ENCODE peak calls at places on chromosomes 1 and 21, in ten cellular contexts. V is T-cell; J is HuH-7; A is LHCN-M2; F is GDM1; E is WTC11; N is activated CD8-positive, alpha-beta memory T cell treated with anti-CD3 and anti-CD28 coated beads for 48 hours; H is choroid plexus epithelial cell; W is mucosa of descending colon; P is nucleus accumbens. B is an unnamed sample.

GRCh38 chr1:99731384-99731783 is 35.1 kb downstream of the FRRS1 start:
- DNase-seq in J (no peak), N (no peak), E (no peak), F (no peak), W (no peak), P (no peak), H (peak; percentile 52), A (no peak), V (no peak), B (no peak)

GRCh38 chr1:38788937-38789336 is 70.6 kb downstream of the RRAGC start:
- DNase-seq in H (no peak), A (no peak), W (no peak), P (no peak), N (no peak), E (no peak), F (no peak), V (no peak), J (no peak), B (no peak)

GRCh38 chr1:228542981-228543380 is 55.8 kb downstream of the RNF187 start:
- DNase-seq in F (no peak), H (no peak), W (no peak), J (no peak), E (no peak), N (no peak), V (no peak), A (no peak), P (no peak), B (no peak)

GRCh38 chr1:25204797-25205441 is 27.4 kb downstream of the SYF2 start:
- DNase-seq in P (no peak), A (peak; percentile 44), F (no peak), H (peak; percentile 75), J (peak; percentile 56), W (no peak), N (no peak), V (no peak), E (no peak), B (no peak)

GRCh38 chr1:238465449-238465848 is 574.7 kb upstream of the ZP4 start:
- DNase-seq in N (no peak), A (no peak), J (no peak), V (no peak), E (no peak), P (no peak), F (no peak), W (no peak), H (peak; percentile 23), B (no peak)

GRCh38 chr1:229557913-229558414 is 543 bp downstream of the ABCB10 start:
- DNase-seq in F (no peak), H (peak; percentile 20), N (no peak), J (peak; percentile 67), E (peak; percentile 41), P (peak; percentile 21), V (peak; percentile 25), A (no peak), W (peak; percentile 49), B (peak; percentile 86)

GRCh38 chr1:204453141-204453772 is 41.3 kb downstream of the PIK3C2B start:
- DNase-seq in J (no peak), W (no peak), V (peak; percentile 54), E (no peak), A (no peak), F (no peak), H (no peak), N (no peak), P (no peak), B (no peak)

GRCh38 chr1:195637474-195637873 is 970.8 kb downstream of the KCNT2 start:
- DNase-seq in H (peak; percentile 11), P (no peak), F (no peak), V (no peak), E (no peak), N (no peak), J (no peak), A (no peak), W (no peak), B (no peak)

GRCh38 chr21:34926784-34927548 is 122.1 kb downstream of the RUNX1 start:
- DNase-seq in W (peak; percentile 62), H (peak; percentile 72), J (peak; percentile 43), A (peak; percentile 72), N (no peak), P (no peak), V (no peak), E (no peak), F (no peak), B (no peak)

GRCh38 chr1:83901547-83902155 is 97.3 kb downstream of the TTLL7 start:
- DNase-seq in E (no peak), P (no peak), F (no peak), A (peak; percentile 86), V (no peak), N (no peak), H (peak; percentile 71), W (peak; percentile 68), J (peak; percentile 22), B (no peak)

GRCh38 chr21:37758997-37759396 is 157.3 kb downstream of the KCNJ6 start:
- DNase-seq in F (no peak), V (no peak), N (no peak), J (peak; percentile 46), W (peak; percentile 52), H (peak; percentile 77), A (peak; percentile 70), P (no peak), E (peak; percentile 79), B (no peak)

GRCh38 chr1:34685225-34685624 is 69.6 kb upstream of the GJB5 start:
- DNase-seq in W (peak; percentile 46), E (no peak), V (no peak), H (no peak), A (no peak), N (no peak), J (no peak), P (no peak), F (no peak), B (no peak)

GRCh38 chr1:108717774-108718316 is 5.1 kb downstream of the FNDC7 start:
- DNase-seq in J (no peak), P (no peak), E (no peak), H (no peak), V (no peak), F (no peak), W (no peak), N (no peak), A (no peak), B (no peak)

GRCh38 chr1:238562376-238562775 is 671.7 kb upstream of the ZP4 start:
- DNase-seq in W (no peak), J (no peak), N (no peak), V (no peak), P (no peak), F (no peak), H (peak; percentile 87), A (peak; percentile 49), E (no peak), B (no peak)

GRCh38 chr1:28902738-28903137 is 11.6 kb upstream of the EPB41 start:
- DNase-seq in A (no peak), E (no peak), W (no peak), H (no peak), F (no peak), P (no peak), N (no peak), V (no peak), J (no peak), B (no peak)

GRCh38 chr1:21937372-21938121 is 437 bp upstream of the HSPG2 start:
- DNase-seq in A (peak; percentile 78), W (peak; percentile 83), H (peak; percentile 75), V (peak; percentile 71), P (peak; percentile 48), F (peak; percentile 84), N (peak; percentile 23), E (peak; percentile 84), J (peak; percentile 67), B (peak; percentile 94)

GRCh38 chr1:25174363-25174729 is 58.0 kb downstream of the SYF2 start:
- DNase-seq in W (no peak), J (no peak), A (no peak), H (no peak), N (no peak), E (no peak), P (no peak), F (no peak), V (no peak), B (no peak)